ENCODE peak calls at places on chromosomes 3 and 15, in five cellular contexts. D is astrocyte, E is AG04450, M is WERI-Rb-1, Q is adrenal gland. Z is an unnamed sample.

GRCh38 chr15:49082960-49083359 is 36.7 kb upstream of the SECISBP2L start:
- DNase-seq in D (peak; percentile 65), M (no peak), Q (no peak), E (peak; percentile 84), Z (peak; percentile 60)

GRCh38 chr3:162770556-162770955 is 1273.9 kb downstream of the OTOL1 start:
- DNase-seq in M (no peak), Q (no peak), E (no peak), D (no peak), Z (peak; percentile 57)

GRCh38 chr3:28575100-28575747 is 226.6 kb upstream of the AZI2 start:
- DNase-seq in E (no peak), M (peak; percentile 30), Q (no peak), D (peak; percentile 8), Z (peak; percentile 1)

GRCh38 chr3:66456711-66457173 is 44.1 kb downstream of the LRIG1 start:
- DNase-seq in E (no peak), Q (no peak), M (no peak), D (no peak), Z (no peak)

GRCh38 chr3:169811606-169812123 is 1.0 kb upstream of the LRRIQ4 start:
- DNase-seq in Q (no peak), D (peak; percentile 67), M (no peak), E (peak; percentile 62), Z (peak; percentile 73)

GRCh38 chr3:24388159-24388558 is 106.5 kb downstream of the THRB start:
- DNase-seq in D (no peak), E (no peak), M (no peak), Q (no peak), Z (no peak)

GRCh38 chr3:171838218-171838720 is 4.9 kb upstream of the TMEM212 start:
- DNase-seq in Q (peak; percentile 89), E (no peak), M (no peak), D (peak; percentile 67), Z (peak; percentile 96)

GRCh38 chr3:30236011-30236410 is 370.4 kb upstream of the TGFBR2 start:
- DNase-seq in E (no peak), Q (no peak), M (no peak), D (no peak), Z (no peak)

GRCh38 chr3:135678386-135678785 is 287.1 kb upstream of the PPP2R3A start:
- DNase-seq in E (no peak), D (no peak), M (no peak), Q (no peak), Z (no peak)

GRCh38 chr3:127448161-127448561 is 142.4 kb downstream of the TPRA1 start:
- DNase-seq in D (no peak), Q (peak; percentile 65), E (no peak), M (no peak), Z (no peak)
- TF ChIP-seq CTCF in D (no peak), Q (no peak), E (no peak), M (no peak), Z (no peak)

DNA sequence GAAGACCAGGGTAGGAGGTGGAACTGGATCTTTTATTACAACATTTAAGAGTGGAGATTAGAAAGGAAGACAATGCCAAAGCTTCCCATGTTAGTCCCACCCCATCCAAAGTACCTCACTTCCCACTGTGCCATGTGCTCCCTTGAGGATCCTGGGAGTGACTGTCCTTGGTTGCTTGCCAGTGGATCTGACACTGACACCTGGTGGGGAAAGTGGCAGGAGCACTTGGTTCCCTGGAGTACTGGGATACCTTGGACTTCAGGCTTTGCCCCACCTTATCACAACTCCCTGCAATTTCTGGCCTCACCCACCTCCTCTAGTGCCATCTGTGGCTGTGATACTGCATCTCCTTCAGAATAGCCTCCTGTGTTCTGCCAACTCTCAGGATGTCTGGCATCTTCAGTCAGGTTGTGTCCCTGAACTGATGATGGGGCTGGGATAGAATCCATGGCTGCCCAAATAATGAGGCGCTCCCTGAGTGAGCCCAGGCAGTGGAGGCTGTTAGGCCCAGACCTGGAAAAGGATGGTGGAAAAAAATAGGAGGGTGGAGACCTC is 1.3 kb downstream of the ELL3 start:
- DNase-seq in Q (peak; percentile 86), D (peak; percentile 34), M (peak; percentile 79), E (no peak), Z (peak; percentile 44)
- H3K4me3 ChIP-seq in Q (no peak overlapping the region), D (no peak overlapping the region), M (no peak overlapping the region), E (no peak overlapping the region), Z (no peak overlapping the region)

GRCh38 chr3:123584284-123584987 is 417 bp downstream of the HACD2 start:
- DNase-seq in Q (peak; percentile 70), D (no peak), M (no peak), E (no peak), Z (peak; percentile 31)
- TF ChIP-seq CTCF in Q (no peak), D (no peak), M (no peak), E (no peak), Z (no peak)

DNA sequence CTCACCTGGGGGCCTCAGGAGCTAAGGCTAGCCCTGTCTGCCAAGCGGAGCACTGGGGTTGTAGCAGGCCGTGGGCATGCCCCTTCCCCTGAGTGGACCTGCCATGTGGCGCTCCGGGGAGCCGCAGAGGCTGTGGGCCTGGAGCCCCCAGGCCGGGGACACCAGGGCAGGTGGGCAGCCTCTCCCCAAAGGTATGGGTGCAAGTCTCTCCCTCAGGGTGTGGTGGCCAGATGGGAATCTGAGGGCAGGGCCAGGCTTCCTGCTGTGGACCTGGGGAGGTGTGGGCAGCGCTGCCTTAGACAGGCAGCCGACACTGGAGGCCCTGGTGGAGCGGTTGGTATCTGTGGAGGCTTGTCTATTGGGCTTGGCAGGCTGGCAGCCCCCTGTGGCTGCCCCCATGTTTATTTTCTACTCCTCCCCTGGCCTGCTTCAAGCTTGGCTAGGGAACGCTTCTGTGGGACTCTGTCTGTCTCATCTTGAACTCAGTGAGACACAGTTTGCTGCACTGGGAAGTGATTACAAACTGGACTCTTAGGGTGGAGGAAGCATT is 5.9 kb downstream of the ACVR2B start:
- DNase-seq in Q (no peak), E (no peak), D (no peak), M (no peak), Z (no peak)
- H3K4me3 ChIP-seq in Q (no peak overlapping the region), E (no peak overlapping the region), D (no peak overlapping the region), M (no peak overlapping the region), Z (no peak overlapping the region)

GRCh38 chr15:80695911-80696651 is 971 bp downstream of the ABHD17C start:
- DNase-seq in M (no peak), Q (peak; percentile 54), E (no peak), D (no peak), Z (no peak)
- TF ChIP-seq CTCF in M (peak; percentile 26), Q (no peak), E (peak; percentile 43), D (no peak), Z (peak; percentile 36)